ENCODE peak calls at places on chromosomes 6 and 20, in four cellular contexts. One of them, this sample, is unnamed.

GRCh38 chr20:19404836-19405235 is 192.4 kb downstream of the SLC24A3 start:
- DNase-seq in HFF-Myc: no peak
- DNase-seq in lower leg skin: no peak
- DNase-seq in NCI-H69: no peak
- DNase-seq in this sample: no peak

GRCh38 chr20:58662142-58662473 is 11.0 kb downstream of the STX16 start:
- DNase-seq in HFF-Myc: no peak
- DNase-seq in lower leg skin: no peak
- DNase-seq in NCI-H69: no peak
- DNase-seq in this sample: no peak

GRCh38 chr20:24382775-24383174 is 86.7 kb upstream of the SYNDIG1 start:
- DNase-seq in HFF-Myc: no peak
- DNase-seq in lower leg skin: no peak
- DNase-seq in NCI-H69: peak; percentile 65
- DNase-seq in this sample: no peak

GRCh38 chr6:149815788-149816187 is 48.4 kb downstream of the LRP11 start:
- DNase-seq in HFF-Myc: no peak
- DNase-seq in lower leg skin: no peak
- DNase-seq in NCI-H69: no peak
- DNase-seq in this sample: no peak

GRCh38 chr6:16585805-16586204 is 175.5 kb downstream of the ATXN1 start:
- DNase-seq in HFF-Myc: no peak
- DNase-seq in lower leg skin: no peak
- DNase-seq in NCI-H69: no peak
- DNase-seq in this sample: no peak

GRCh38 chr6:15148356-15149058 is 97.4 kb upstream of the JARID2 start:
- DNase-seq in HFF-Myc: peak; percentile 85
- DNase-seq in lower leg skin: no peak
- DNase-seq in NCI-H69: peak; percentile 82
- DNase-seq in this sample: no peak

GRCh38 chr6:25083784-25084507 is 148.2 kb upstream of the RIPOR2 start:
- DNase-seq in HFF-Myc: no peak
- DNase-seq in lower leg skin: no peak
- DNase-seq in NCI-H69: no peak
- DNase-seq in this sample: no peak

GRCh38 chr20:13430346-13431002 is 208.3 kb downstream of the TASP1 start:
- DNase-seq in HFF-Myc: no peak
- DNase-seq in lower leg skin: no peak
- DNase-seq in NCI-H69: no peak
- DNase-seq in this sample: no peak

GRCh38 chr6:165986647-165987482 is 180.8 kb downstream of the TBXT start:
- DNase-seq in HFF-Myc: no peak
- DNase-seq in lower leg skin: no peak
- DNase-seq in NCI-H69: no peak
- DNase-seq in this sample: no peak

GRCh38 chr6:116057766-116058165 is 2.9 kb downstream of the FRK start:
- DNase-seq in HFF-Myc: no peak
- DNase-seq in lower leg skin: no peak
- DNase-seq in NCI-H69: peak; percentile 30
- DNase-seq in this sample: no peak

GRCh38 chr6:93721386-93722048 is 302.2 kb upstream of the EPHA7 start:
- DNase-seq in HFF-Myc: no peak
- DNase-seq in lower leg skin: no peak
- DNase-seq in NCI-H69: peak; percentile 96
- DNase-seq in this sample: no peak

GRCh38 chr6:48078092-48078491 is 32.9 kb downstream of the PTCHD4 start:
- DNase-seq in HFF-Myc: no peak
- DNase-seq in lower leg skin: no peak
- DNase-seq in NCI-H69: peak; percentile 41
- DNase-seq in this sample: no peak

GRCh38 chr6:142254513-142254912 is 47.3 kb upstream of the ADGRG6 start:
- DNase-seq in HFF-Myc: no peak
- DNase-seq in lower leg skin: no peak
- DNase-seq in NCI-H69: no peak
- DNase-seq in this sample: no peak

GRCh38 chr6:79574636-79575035 is 37.4 kb upstream of the LCA5 start:
- DNase-seq in HFF-Myc: no peak
- DNase-seq in lower leg skin: no peak
- DNase-seq in NCI-H69: no peak
- DNase-seq in this sample: no peak

GRCh38 chr6:121055572-121056163 is 278.6 kb downstream of the TBC1D32 start:
- DNase-seq in HFF-Myc: peak; percentile 30
- DNase-seq in lower leg skin: no peak
- DNase-seq in NCI-H69: peak; percentile 59
- DNase-seq in this sample: no peak

GRCh38 chr6:55643868-55644267 is 64.9 kb upstream of the HMGCLL1 start:
- DNase-seq in HFF-Myc: no peak
- DNase-seq in lower leg skin: no peak
- DNase-seq in NCI-H69: no peak
- DNase-seq in this sample: no peak

GRCh38 chr20:63772781-63773520 is 33.4 kb downstream of the SLC2A4RG start:
- DNase-seq in HFF-Myc: no peak
- DNase-seq in lower leg skin: no peak
- DNase-seq in NCI-H69: no peak
- DNase-seq in this sample: no peak

GRCh38 chr6:33316603-33317417 is 734 bp downstream of the ZBTB22 start:
- DNase-seq in HFF-Myc: no peak
- DNase-seq in lower leg skin: no peak
- DNase-seq in NCI-H69: no peak
- DNase-seq in this sample: no peak

GRCh38 chr6:11848852-11849731 is 70.5 kb upstream of the ADTRP start:
- DNase-seq in HFF-Myc: no peak
- DNase-seq in lower leg skin: no peak
- DNase-seq in NCI-H69: peak; percentile 81
- DNase-seq in this sample: no peak

GRCh38 chr6:2958331-2958711 is 13.0 kb downstream of the SERPINB6 start:
- DNase-seq in HFF-Myc: no peak
- DNase-seq in lower leg skin: peak; percentile 85
- DNase-seq in NCI-H69: no peak
- DNase-seq in this sample: peak; percentile 83

GRCh38 chr20:39210331-39211074 is 248.4 kb downstream of the DHX35 start:
- DNase-seq in HFF-Myc: no peak
- DNase-seq in lower leg skin: no peak
- DNase-seq in NCI-H69: no peak
- DNase-seq in this sample: no peak

GRCh38 chr6:20577280-20577679 is 43.0 kb downstream of the CDKAL1 start:
- DNase-seq in HFF-Myc: no peak
- DNase-seq in lower leg skin: no peak
- DNase-seq in NCI-H69: peak; percentile 83
- DNase-seq in this sample: no peak

GRCh38 chr6:39999006-39999867 is 65.0 kb upstream of the MOCS1 start:
- DNase-seq in HFF-Myc: no peak
- DNase-seq in lower leg skin: no peak
- DNase-seq in NCI-H69: no peak
- DNase-seq in this sample: no peak

GRCh38 chr6:162238675-162239074 is 488.9 kb downstream of the PRKN start:
- DNase-seq in HFF-Myc: no peak
- DNase-seq in lower leg skin: no peak
- DNase-seq in NCI-H69: no peak
- DNase-seq in this sample: no peak

GRCh38 chr6:136669299-136669699 is 119.1 kb upstream of the MAP7 start:
- DNase-seq in HFF-Myc: peak; percentile 67
- DNase-seq in lower leg skin: no peak
- DNase-seq in NCI-H69: peak; percentile 69
- DNase-seq in this sample: no peak

GRCh38 chr6:160768101-160768500 is 66.1 kb downstream of the PLG start:
- DNase-seq in HFF-Myc: no peak
- DNase-seq in lower leg skin: no peak
- DNase-seq in NCI-H69: no peak
- DNase-seq in this sample: no peak

GRCh38 chr6:82216549-82216948 is 31.0 kb downstream of the IBTK start:
- DNase-seq in HFF-Myc: no peak
- DNase-seq in lower leg skin: no peak
- DNase-seq in NCI-H69: no peak
- DNase-seq in this sample: no peak

GRCh38 chr20:19683822-19684221 is 74.2 kb upstream of the RIN2 start:
- DNase-seq in HFF-Myc: no peak
- DNase-seq in lower leg skin: no peak
- DNase-seq in NCI-H69: no peak
- DNase-seq in this sample: no peak

GRCh38 chr6:44524491-44525227 is 137.2 kb downstream of the CDC5L start:
- DNase-seq in HFF-Myc: no peak
- DNase-seq in lower leg skin: no peak
- DNase-seq in NCI-H69: no peak
- DNase-seq in this sample: no peak

GRCh38 chr6:12097791-12098190 is 85.7 kb downstream of the HIVEP1 start:
- DNase-seq in HFF-Myc: no peak
- DNase-seq in lower leg skin: no peak
- DNase-seq in NCI-H69: no peak
- DNase-seq in this sample: no peak

GRCh38 chr20:6583134-6583738 is 184.2 kb upstream of the BMP2 start:
- DNase-seq in HFF-Myc: peak; percentile 50
- DNase-seq in lower leg skin: no peak
- DNase-seq in NCI-H69: peak; percentile 80
- DNase-seq in this sample: peak; percentile 62

GRCh38 chr6:53604623-53605190 is 59.8 kb upstream of the GCLC start:
- DNase-seq in HFF-Myc: no peak
- DNase-seq in lower leg skin: no peak
- DNase-seq in NCI-H69: peak; percentile 10
- DNase-seq in this sample: no peak

This sample was measured in upper lobe of right lung.